ENCODE peak calls at places on chromosomes 6 and 20, in four cellular contexts. W is fibroblast of gingiva, D is left colon, F is OCI-M1. S is an unnamed sample.
A peak's percentile ranks its signal among the peaks of the same experiment; 100 is the strongest.

GRCh38 chr6:68958327-68958726 is 323.2 kb downstream of the ADGRB3 start:
- DNase-seq in F (peak; percentile 73), D (no peak), W (no peak), S (no peak)

GRCh38 chr20:21615617-21616080 is 89.8 kb upstream of the PAX1 start:
- DNase-seq in W (peak; percentile 24), F (peak; percentile 66), D (peak; percentile 56), S (no peak)

GRCh38 chr20:5835234-5835845 is 85.1 kb downstream of the SHLD1 start:
- DNase-seq in F (no peak), D (no peak), W (peak; percentile 22), S (no peak)

GRCh38 chr20:61558726-61559125 is 306.7 kb downstream of the CDH4 start:
- DNase-seq in D (no peak), W (no peak), F (no peak), S (no peak)

GRCh38 chr20:24787071-24787470 is 162.0 kb upstream of the CST7 start:
- DNase-seq in W (no peak), F (no peak), D (no peak), S (no peak)

GRCh38 chr6:18053555-18054445 is 66.4 kb upstream of the KIF13A start:
- DNase-seq in W (peak; percentile 32), D (peak; percentile 15), F (peak; percentile 97), S (no peak)

GRCh38 chr6:12421596-12421995 is 131.4 kb downstream of the EDN1 start:
- DNase-seq in D (no peak), F (no peak), W (no peak), S (no peak)

GRCh38 chr6:20235041-20235440 is 22.8 kb upstream of the MBOAT1 start:
- DNase-seq in W (no peak), F (no peak), D (no peak), S (no peak)

GRCh38 chr6:37965964-37966676 is 146.6 kb downstream of the ZFAND3 start:
- DNase-seq in W (no peak), D (no peak), F (no peak), S (no peak)

GRCh38 chr20:51767867-51768758 is at the start of gene ATP9A:
- DNase-seq in W (peak; percentile 28), F (no peak), D (peak; percentile 57), S (peak; percentile 51)

GRCh38 chr6:38782616-38783015 is 67.5 kb downstream of the DNAH8 start:
- DNase-seq in F (peak; percentile 85), W (no peak), D (no peak), S (no peak)

GRCh38 chr6:29747688-29748250 is 24.5 kb downstream of the HLA-F start:
- DNase-seq in F (no peak), D (no peak), W (no peak), S (no peak)

GRCh38 chr20:23231561-23232218 is 118.9 kb upstream of the NXT1 start:
- DNase-seq in F (no peak), D (no peak), W (peak; percentile 75), S (no peak)

GRCh38 chr6:32175711-32176475 is at the start of gene AGPAT1:
- DNase-seq in W (peak; percentile 98), F (peak; percentile 98), D (peak; percentile 98), S (peak; percentile 93)

GRCh38 chr6:162063666-162064065 is 663.9 kb downstream of the PRKN start:
- DNase-seq in F (no peak), W (no peak), D (no peak), S (no peak)

GRCh38 chr6:22658183-22658582 is 88.8 kb downstream of the HDGFL1 start:
- DNase-seq in D (no peak), F (no peak), W (no peak), S (no peak)

GRCh38 chr6:129238991-129239390 is 356.1 kb downstream of the LAMA2 start:
- DNase-seq in D (no peak), W (no peak), F (no peak), S (no peak)

GRCh38 chr6:16238057-16238657 is at the start of gene GMPR:
- DNase-seq in D (peak; percentile 78), F (peak; percentile 92), W (peak; percentile 53), S (peak; percentile 84)

GRCh38 chr6:168368971-168369370 is 49.4 kb upstream of the DACT2 start:
- DNase-seq in D (no peak), W (no peak), F (no peak), S (no peak)

GRCh38 chr20:39105551-39105950 is 143.4 kb downstream of the DHX35 start:
- DNase-seq in F (peak; percentile 6), D (no peak), W (no peak), S (no peak)

GRCh38 chr6:31356216-31356945 is 598 bp downstream of the HLA-B start:
- DNase-seq in F (peak; percentile 78), W (no peak), D (peak; percentile 71), S (peak; percentile 72)

GRCh38 chr6:41061196-41061726 is 8.3 kb downstream of the APOBEC2 start:
- DNase-seq in W (no peak), D (no peak), F (no peak), S (no peak)

GRCh38 chr6:85684125-85684808 is 41.6 kb upstream of the SYNCRIP start:
- DNase-seq in F (peak; percentile 25), D (no peak), W (no peak), S (no peak)

GRCh38 chr6:5718231-5718947 is 288.3 kb downstream of the NRN1 start:
- DNase-seq in W (no peak), D (no peak), F (peak; percentile 75), S (no peak)

GRCh38 chr6:157682856-157683481 is 140.1 kb upstream of the SNX9 start:
- DNase-seq in F (no peak), W (peak; percentile 63), D (no peak), S (no peak)

GRCh38 chr20:39879296-39879695 is 809.7 kb downstream of the MAFB start:
- DNase-seq in D (no peak), F (no peak), W (no peak), S (no peak)

GRCh38 chr6:143805832-143806281 is 37.3 kb upstream of the LTV1 start:
- DNase-seq in D (no peak), W (peak; percentile 65), F (peak; percentile 96), S (no peak)

GRCh38 chr6:160041608-160042007 is 72.7 kb downstream of the IGF2R start:
- DNase-seq in F (no peak), W (peak; percentile 91), D (no peak), S (no peak)

GRCh38 chr20:63578224-63579016 is 4.4 kb upstream of the HELZ2 start:
- DNase-seq in D (peak; percentile 46), W (no peak), F (no peak), S (no peak)

GRCh38 chr6:15305909-15306308 is 60.0 kb downstream of the JARID2 start:
- DNase-seq in F (no peak), D (no peak), W (no peak), S (no peak)